ENCODE peak calls at places on chromosomes 3 and 15, in eight cellular contexts. One of them, this sample, is unnamed.

GRCh38 chr3:106256249-106256957 is 387.6 kb upstream of the CBLB start:
- DNase-seq in lung: no peak
- DNase-seq in lower lobe of right lung: no peak
- DNase-seq in NT2/D1: no peak
- DNase-seq in HCT116: no peak
- DNase-seq in tibial artery: no peak
- DNase-seq in cardiac muscle cell: no peak
- DNase-seq in PC-3: no peak
- DNase-seq in this sample: no peak

GRCh38 chr3:133268772-133269171 is 131.1 kb upstream of the BFSP2 start:
- DNase-seq in NT2/D1: no peak
- DNase-seq in lung: no peak
- DNase-seq in HCT116: no peak
- DNase-seq in PC-3: no peak
- DNase-seq in lower lobe of right lung: no peak
- DNase-seq in cardiac muscle cell: no peak
- DNase-seq in tibial artery: no peak
- DNase-seq in this sample: no peak

GRCh38 chr3:32992310-32992686 is 40.9 kb downstream of the CCR4 start:
- DNase-seq in PC-3: no peak
- DNase-seq in cardiac muscle cell: no peak
- DNase-seq in lower lobe of right lung: no peak
- DNase-seq in NT2/D1: no peak
- DNase-seq in tibial artery: no peak
- DNase-seq in lung: no peak
- DNase-seq in HCT116: no peak
- DNase-seq in this sample: no peak

GRCh38 chr15:58551084-58551763 is 119.4 kb downstream of the LIPC start:
- DNase-seq in cardiac muscle cell: no peak
- DNase-seq in PC-3: no peak
- DNase-seq in lung: no peak
- DNase-seq in NT2/D1: no peak
- DNase-seq in HCT116: no peak
- DNase-seq in lower lobe of right lung: no peak
- DNase-seq in tibial artery: no peak
- DNase-seq in this sample: peak; percentile 71

GRCh38 chr15:85354432-85354831 is 26.0 kb upstream of the AKAP13 start:
- DNase-seq in HCT116: no peak
- DNase-seq in NT2/D1: no peak
- DNase-seq in lung: no peak
- DNase-seq in lower lobe of right lung: no peak
- DNase-seq in tibial artery: no peak
- DNase-seq in PC-3: no peak
- DNase-seq in cardiac muscle cell: no peak
- DNase-seq in this sample: no peak

GRCh38 chr3:143002727-143003126 is 1.4 kb downstream of the U2SURP start:
- DNase-seq in lower lobe of right lung: no peak
- DNase-seq in NT2/D1: no peak
- DNase-seq in PC-3: no peak
- DNase-seq in cardiac muscle cell: no peak
- DNase-seq in lung: no peak
- DNase-seq in HCT116: no peak
- DNase-seq in tibial artery: no peak
- DNase-seq in this sample: no peak

GRCh38 chr3:160378331-160379109 is 20.5 kb downstream of the IFT80 start:
- DNase-seq in cardiac muscle cell: no peak
- DNase-seq in HCT116: no peak
- DNase-seq in NT2/D1: no peak
- DNase-seq in lower lobe of right lung: no peak
- DNase-seq in tibial artery: no peak
- DNase-seq in lung: no peak
- DNase-seq in PC-3: peak; percentile 62
- DNase-seq in this sample: no peak

GRCh38 chr3:189132125-189132744 is 39.5 kb upstream of the TPRG1 start:
- DNase-seq in cardiac muscle cell: no peak
- DNase-seq in PC-3: peak; percentile 92
- DNase-seq in lung: peak; percentile 35
- DNase-seq in HCT116: peak; percentile 93
- DNase-seq in tibial artery: no peak
- DNase-seq in lower lobe of right lung: peak; percentile 65
- DNase-seq in NT2/D1: no peak
- DNase-seq in this sample: peak; percentile 87

GRCh38 chr3:194884649-194885315 is 199.1 kb downstream of the FAM43A start:
- DNase-seq in tibial artery: no peak
- DNase-seq in NT2/D1: no peak
- DNase-seq in PC-3: peak; percentile 82
- DNase-seq in HCT116: no peak
- DNase-seq in cardiac muscle cell: no peak
- DNase-seq in lung: no peak
- DNase-seq in lower lobe of right lung: no peak
- DNase-seq in this sample: no peak

GRCh38 chr3:9508781-9509180 is 44.8 kb downstream of the LHFPL4 start:
- DNase-seq in lower lobe of right lung: no peak
- DNase-seq in tibial artery: no peak
- DNase-seq in cardiac muscle cell: no peak
- DNase-seq in lung: no peak
- DNase-seq in PC-3: no peak
- DNase-seq in HCT116: no peak
- DNase-seq in NT2/D1: no peak
- DNase-seq in this sample: no peak

GRCh38 chr15:66841953-66842681 is 140.1 kb downstream of the SMAD6 start:
- DNase-seq in NT2/D1: no peak
- DNase-seq in lower lobe of right lung: peak; percentile 91
- DNase-seq in cardiac muscle cell: peak; percentile 82
- DNase-seq in lung: peak; percentile 85
- DNase-seq in tibial artery: peak; percentile 97
- DNase-seq in HCT116: peak; percentile 47
- DNase-seq in PC-3: peak; percentile 82
- DNase-seq in this sample: no peak

GRCh38 chr3:113117511-113118302 is 93.7 kb upstream of the BOC start:
- DNase-seq in NT2/D1: no peak
- DNase-seq in cardiac muscle cell: no peak
- DNase-seq in tibial artery: no peak
- DNase-seq in lung: no peak
- DNase-seq in PC-3: no peak
- DNase-seq in HCT116: no peak
- DNase-seq in lower lobe of right lung: no peak
- DNase-seq in this sample: no peak

GRCh38 chr3:13867727-13868126 is 12.1 kb downstream of the WNT7A start:
- DNase-seq in NT2/D1: no peak
- DNase-seq in cardiac muscle cell: no peak
- DNase-seq in PC-3: no peak
- DNase-seq in tibial artery: no peak
- DNase-seq in lung: no peak
- DNase-seq in HCT116: no peak
- DNase-seq in lower lobe of right lung: no peak
- DNase-seq in this sample: no peak

GRCh38 chr3:185788292-185788691 is 36.5 kb downstream of the IGF2BP2 start:
- DNase-seq in lower lobe of right lung: no peak
- DNase-seq in tibial artery: no peak
- DNase-seq in NT2/D1: no peak
- DNase-seq in PC-3: no peak
- DNase-seq in cardiac muscle cell: no peak
- DNase-seq in lung: no peak
- DNase-seq in HCT116: no peak
- DNase-seq in this sample: no peak
- H3K4me1 ChIP-seq in lower lobe of right lung: no peaks in the 10 kb centered on the region
- H3K4me1 ChIP-seq in tibial artery: no peaks in the 10 kb centered on the region
- H3K4me1 ChIP-seq in NT2/D1: peaks cover 18% of the 10 kb centered on the region
- H3K4me1 ChIP-seq in PC-3: peaks cover 53% of the 10 kb centered on the region
- H3K4me1 ChIP-seq in cardiac muscle cell: peaks cover 17% of the 10 kb centered on the region
- H3K4me1 ChIP-seq in lung: no peaks in the 10 kb centered on the region
- H3K4me1 ChIP-seq in HCT116: peaks cover 88% of the 10 kb centered on the region
- H3K4me1 ChIP-seq in this sample: no peaks in the 10 kb centered on the region

GRCh38 chr3:23611737-23612295 is 193.9 kb upstream of the UBE2E1 start:
- DNase-seq in PC-3: no peak
- DNase-seq in cardiac muscle cell: peak; percentile 81
- DNase-seq in HCT116: no peak
- DNase-seq in lower lobe of right lung: peak; percentile 60
- DNase-seq in lung: peak; percentile 47
- DNase-seq in tibial artery: peak; percentile 87
- DNase-seq in NT2/D1: no peak
- DNase-seq in this sample: no peak

GRCh38 chr3:23620616-23621015 is 185.1 kb upstream of the UBE2E1 start:
- DNase-seq in lung: no peak
- DNase-seq in NT2/D1: no peak
- DNase-seq in HCT116: no peak
- DNase-seq in PC-3: no peak
- DNase-seq in cardiac muscle cell: no peak
- DNase-seq in lower lobe of right lung: no peak
- DNase-seq in tibial artery: no peak
- DNase-seq in this sample: no peak

GRCh38 chr3:23612296-23612891 is 193.4 kb upstream of the UBE2E1 start:
- DNase-seq in NT2/D1: no peak
- DNase-seq in lower lobe of right lung: no peak
- DNase-seq in tibial artery: no peak
- DNase-seq in cardiac muscle cell: peak; percentile 41
- DNase-seq in HCT116: no peak
- DNase-seq in lung: no peak
- DNase-seq in PC-3: peak; percentile 72
- DNase-seq in this sample: no peak

GRCh38 chr3:23620044-23620443 is 185.7 kb upstream of the UBE2E1 start:
- DNase-seq in lung: no peak
- DNase-seq in HCT116: no peak
- DNase-seq in NT2/D1: no peak
- DNase-seq in tibial artery: no peak
- DNase-seq in PC-3: no peak
- DNase-seq in cardiac muscle cell: no peak
- DNase-seq in lower lobe of right lung: no peak
- DNase-seq in this sample: no peak

DNA sequence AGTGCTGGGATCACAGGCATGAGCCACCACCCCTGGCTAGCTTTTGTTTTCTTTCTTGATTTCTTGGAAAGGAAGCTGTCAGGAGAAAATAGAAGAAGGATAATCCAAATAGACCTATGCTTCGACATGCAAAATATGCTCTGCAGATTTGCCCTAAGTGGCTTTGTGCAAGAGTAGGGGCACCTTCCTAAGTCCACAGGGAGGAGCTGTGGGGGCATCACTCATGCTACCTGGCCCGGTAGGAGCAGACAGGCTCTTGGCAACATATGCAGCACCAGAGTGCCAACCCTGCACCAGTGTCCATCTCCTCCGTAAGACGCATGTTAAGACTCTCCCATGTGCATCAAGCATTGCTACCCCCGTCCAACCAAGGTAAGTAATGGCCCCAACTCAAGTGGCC is 190.7 kb upstream of the UBE2E1 start:
- DNase-seq in lower lobe of right lung: no peak
- DNase-seq in NT2/D1: no peak
- DNase-seq in tibial artery: no peak
- DNase-seq in cardiac muscle cell: no peak
- DNase-seq in PC-3: no peak
- DNase-seq in lung: no peak
- DNase-seq in HCT116: no peak
- DNase-seq in this sample: no peak
- H3K4me1 ChIP-seq in lower lobe of right lung: peaks cover 14% of the 10 kb centered on the region
- H3K4me1 ChIP-seq in NT2/D1: peaks cover 4% of the 10 kb centered on the region
- H3K4me1 ChIP-seq in tibial artery: peaks cover 15% of the 10 kb centered on the region
- H3K4me1 ChIP-seq in cardiac muscle cell: peaks cover 7% of the 10 kb centered on the region
- H3K4me1 ChIP-seq in PC-3: peaks cover 18% of the 10 kb centered on the region
- H3K4me1 ChIP-seq in lung: peaks cover 12% of the 10 kb centered on the region
- H3K4me1 ChIP-seq in HCT116: no peaks in the 10 kb centered on the region
- H3K4me1 ChIP-seq in this sample: peaks cover 5% of the 10 kb centered on the region

GRCh38 chr15:37094542-37095196 is 5.7 kb downstream of the MEIS2 start:
- DNase-seq in NT2/D1: peak; percentile 84
- DNase-seq in tibial artery: no peak
- DNase-seq in PC-3: no peak
- DNase-seq in lower lobe of right lung: no peak
- DNase-seq in lung: no peak
- DNase-seq in cardiac muscle cell: no peak
- DNase-seq in HCT116: no peak
- DNase-seq in this sample: no peak
- H3K4me1 ChIP-seq in NT2/D1: peaks cover 2% of the 10 kb centered on the region
- H3K4me1 ChIP-seq in tibial artery: peaks cover 17% of the 10 kb centered on the region
- H3K4me1 ChIP-seq in PC-3: peaks cover 28% of the 10 kb centered on the region
- H3K4me1 ChIP-seq in lower lobe of right lung: no peaks in the 10 kb centered on the region
- H3K4me1 ChIP-seq in lung: peaks cover 9% of the 10 kb centered on the region
- H3K4me1 ChIP-seq in cardiac muscle cell: peaks cover 39% of the 10 kb centered on the region
- H3K4me1 ChIP-seq in HCT116: no peaks in the 10 kb centered on the region
- H3K4me1 ChIP-seq in this sample: no peaks in the 10 kb centered on the region

GRCh38 chr15:65791335-65792129 is 561 bp downstream of the DENND4A start:
- DNase-seq in PC-3: peak; percentile 26
- DNase-seq in cardiac muscle cell: peak; percentile 76
- DNase-seq in HCT116: no peak
- DNase-seq in lung: peak; percentile 61
- DNase-seq in lower lobe of right lung: peak; percentile 75
- DNase-seq in tibial artery: peak; percentile 82
- DNase-seq in NT2/D1: peak; percentile 33
- DNase-seq in this sample: peak; percentile 58

GRCh38 chr15:65790692-65791334 is 1.3 kb downstream of the DENND4A start:
- DNase-seq in cardiac muscle cell: no peak
- DNase-seq in HCT116: no peak
- DNase-seq in lower lobe of right lung: no peak
- DNase-seq in PC-3: peak; percentile 10
- DNase-seq in tibial artery: no peak
- DNase-seq in NT2/D1: no peak
- DNase-seq in lung: no peak
- DNase-seq in this sample: no peak

GRCh38 chr15:65793813-65794104 is 1.7 kb upstream of the DENND4A start:
- DNase-seq in HCT116: no peak
- DNase-seq in NT2/D1: no peak
- DNase-seq in lung: no peak
- DNase-seq in cardiac muscle cell: no peak
- DNase-seq in tibial artery: no peak
- DNase-seq in PC-3: no peak
- DNase-seq in lower lobe of right lung: no peak
- DNase-seq in this sample: no peak

GRCh38 chr15:65792988-65793812 is 1.1 kb upstream of the DENND4A start:
- DNase-seq in lower lobe of right lung: no peak
- DNase-seq in tibial artery: no peak
- DNase-seq in PC-3: no peak
- DNase-seq in NT2/D1: no peak
- DNase-seq in HCT116: no peak
- DNase-seq in cardiac muscle cell: no peak
- DNase-seq in lung: no peak
- DNase-seq in this sample: no peak

DNA sequence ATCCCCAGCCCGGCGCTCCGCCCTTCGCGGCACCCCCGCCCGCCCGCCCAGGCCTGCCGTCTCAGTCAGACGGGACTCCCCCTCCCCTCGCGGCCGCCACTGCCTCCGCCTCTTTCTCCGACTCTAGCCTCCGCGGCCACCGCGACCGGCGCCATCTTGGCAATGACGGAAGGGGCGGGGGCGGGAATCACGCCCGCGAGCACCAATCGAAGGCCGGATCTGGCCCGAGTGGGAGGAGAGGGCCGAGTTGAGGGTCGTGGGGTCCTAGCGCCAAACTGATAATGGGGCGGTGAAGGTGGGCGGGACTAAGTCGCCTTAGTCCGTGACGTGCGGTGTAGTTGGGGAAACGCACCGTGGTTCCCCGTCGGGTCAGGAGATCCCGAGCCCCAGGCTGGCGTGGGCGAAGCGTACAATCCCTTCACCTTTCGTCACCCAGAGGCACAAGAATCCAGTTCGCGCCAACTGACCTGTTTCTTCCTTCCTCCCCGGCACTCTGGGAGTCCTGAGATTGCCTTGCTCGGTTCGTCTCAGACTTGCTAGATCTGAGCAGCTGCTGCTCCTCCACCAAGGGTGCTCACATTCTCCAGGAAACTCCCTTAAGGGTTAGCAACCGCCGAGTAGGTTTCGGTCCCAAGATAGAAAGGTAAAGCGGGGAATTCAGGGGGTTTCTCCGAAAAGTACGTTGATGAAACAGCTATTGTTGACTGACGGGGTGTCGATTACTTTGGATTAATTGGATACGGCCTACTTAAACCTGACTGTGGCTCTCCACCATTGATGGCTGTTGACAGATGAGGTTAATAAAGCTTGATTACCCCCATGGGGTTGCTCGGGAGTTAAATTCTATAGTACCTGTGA is at the start of gene DENND4A:
- DNase-seq in PC-3: peak; percentile 92
- DNase-seq in HCT116: peak; percentile 96
- DNase-seq in NT2/D1: peak; percentile 97
- DNase-seq in tibial artery: peak; percentile 99
- DNase-seq in lung: peak; percentile 98
- DNase-seq in cardiac muscle cell: peak; percentile 98
- DNase-seq in lower lobe of right lung: peak; percentile 98
- DNase-seq in this sample: peak; percentile 97
- H3K4me1 ChIP-seq in PC-3: peaks cover 20% of the 10 kb centered on the region
- H3K4me1 ChIP-seq in HCT116: peaks cover 30% of the 10 kb centered on the region
- H3K4me1 ChIP-seq in NT2/D1: no peaks in the 10 kb centered on the region
- H3K4me1 ChIP-seq in tibial artery: peaks cover 14% of the 10 kb centered on the region
- H3K4me1 ChIP-seq in lung: peaks cover 14% of the 10 kb centered on the region
- H3K4me1 ChIP-seq in cardiac muscle cell: no peaks in the 10 kb centered on the region
- H3K4me1 ChIP-seq in lower lobe of right lung: peaks cover 47% of the 10 kb centered on the region
- H3K4me1 ChIP-seq in this sample: peaks cover 26% of the 10 kb centered on the region

This sample was measured in DND-41.